ENCODE peak calls at places on chromosomes 11 and 22, in eight cellular contexts. One of them, this sample, is unnamed.

GRCh38 chr22:26429458-26430238 is 588 bp downstream of the ASPHD2 start:
- DNase-seq in A549: no peak
- DNase-seq in HepG2: no peak
- DNase-seq in HCT116: no peak
- DNase-seq in K562: no peak
- DNase-seq in H1: no peak
- DNase-seq in GM12878: no peak
- DNase-seq in IMR-90: no peak
- DNase-seq in this sample: peak; percentile 76

GRCh38 chr11:102010776-102011500 is 36.3 kb upstream of the CFAP300 start:
- DNase-seq in H1: peak; percentile 61
- DNase-seq in GM12878: no peak
- DNase-seq in HepG2: peak; percentile 53
- DNase-seq in HCT116: peak; percentile 73
- DNase-seq in A549: peak; percentile 77
- DNase-seq in K562: peak; percentile 27
- DNase-seq in IMR-90: peak; percentile 82
- DNase-seq in this sample: peak; percentile 17

GRCh38 chr11:95352733-95353346 is 121.8 kb upstream of the SESN3 start:
- DNase-seq in HepG2: no peak
- DNase-seq in HCT116: no peak
- DNase-seq in GM12878: no peak
- DNase-seq in A549: no peak
- DNase-seq in H1: no peak
- DNase-seq in IMR-90: no peak
- DNase-seq in K562: no peak
- DNase-seq in this sample: no peak

GRCh38 chr11:130411223-130411622 is 17.2 kb downstream of the ADAMTS8 start:
- DNase-seq in HCT116: no peak
- DNase-seq in GM12878: no peak
- DNase-seq in H1: no peak
- DNase-seq in IMR-90: no peak
- DNase-seq in K562: no peak
- DNase-seq in A549: no peak
- DNase-seq in HepG2: no peak
- DNase-seq in this sample: no peak

GRCh38 chr11:11510939-11511338 is 110.9 kb downstream of the GALNT18 start:
- DNase-seq in K562: no peak
- DNase-seq in A549: no peak
- DNase-seq in IMR-90: peak; percentile 17
- DNase-seq in GM12878: no peak
- DNase-seq in HepG2: no peak
- DNase-seq in HCT116: no peak
- DNase-seq in H1: no peak
- DNase-seq in this sample: no peak

GRCh38 chr22:41239443-41240128 is 1.1 kb downstream of the CHADL start:
- DNase-seq in K562: no peak
- DNase-seq in HepG2: no peak
- DNase-seq in H1: no peak
- DNase-seq in GM12878: no peak
- DNase-seq in HCT116: no peak
- DNase-seq in IMR-90: no peak
- DNase-seq in A549: no peak
- DNase-seq in this sample: no peak

GRCh38 chr11:110621826-110622225 is 90.4 kb downstream of the ARHGAP20 start:
- DNase-seq in HepG2: no peak
- DNase-seq in A549: no peak
- DNase-seq in GM12878: no peak
- DNase-seq in IMR-90: peak; percentile 78
- DNase-seq in HCT116: no peak
- DNase-seq in H1: no peak
- DNase-seq in K562: no peak
- DNase-seq in this sample: no peak

GRCh38 chr11:75592699-75593098 is 30.6 kb downstream of the SERPINH1 start:
- DNase-seq in HepG2: no peak
- DNase-seq in IMR-90: no peak
- DNase-seq in H1: no peak
- DNase-seq in HCT116: no peak
- DNase-seq in GM12878: no peak
- DNase-seq in A549: no peak
- DNase-seq in K562: no peak
- DNase-seq in this sample: no peak

GRCh38 chr22:17633217-17633997 is 4.9 kb upstream of the ATP6V1E1 start:
- DNase-seq in HCT116: peak; percentile 87
- DNase-seq in A549: peak; percentile 66
- DNase-seq in GM12878: no peak
- DNase-seq in H1: no peak
- DNase-seq in HepG2: peak; percentile 85
- DNase-seq in IMR-90: peak; percentile 92
- DNase-seq in K562: peak; percentile 67
- DNase-seq in this sample: no peak

GRCh38 chr11:97722065-97722464 is 1298.7 kb upstream of the CNTN5 start:
- DNase-seq in K562: no peak
- DNase-seq in HCT116: no peak
- DNase-seq in H1: no peak
- DNase-seq in GM12878: no peak
- DNase-seq in IMR-90: peak; percentile 89
- DNase-seq in A549: peak; percentile 1
- DNase-seq in HepG2: peak; percentile 24
- DNase-seq in this sample: no peak

GRCh38 chr11:59501931-59502330 is 1.4 kb upstream of the OR4D11 start:
- DNase-seq in H1: no peak
- DNase-seq in HepG2: no peak
- DNase-seq in HCT116: no peak
- DNase-seq in K562: no peak
- DNase-seq in A549: no peak
- DNase-seq in GM12878: no peak
- DNase-seq in IMR-90: no peak
- DNase-seq in this sample: no peak

GRCh38 chr11:80388133-80388532 is 947.3 kb upstream of the TENM4 start:
- DNase-seq in IMR-90: no peak
- DNase-seq in A549: no peak
- DNase-seq in H1: no peak
- DNase-seq in GM12878: no peak
- DNase-seq in HepG2: no peak
- DNase-seq in HCT116: no peak
- DNase-seq in K562: no peak
- DNase-seq in this sample: no peak

GRCh38 chr11:35099278-35100018 is 39.5 kb upstream of the CD44 start:
- DNase-seq in A549: no peak
- DNase-seq in HepG2: no peak
- DNase-seq in K562: no peak
- DNase-seq in IMR-90: peak; percentile 69
- DNase-seq in HCT116: no peak
- DNase-seq in GM12878: no peak
- DNase-seq in H1: no peak
- DNase-seq in this sample: no peak

GRCh38 chr11:18698341-18699268 is at the start of gene TMEM86A:
- DNase-seq in A549: peak; percentile 67
- DNase-seq in K562: peak; percentile 93
- DNase-seq in HCT116: peak; percentile 59
- DNase-seq in IMR-90: peak; percentile 60
- DNase-seq in H1: no peak
- DNase-seq in GM12878: no peak
- DNase-seq in HepG2: peak; percentile 70
- DNase-seq in this sample: peak; percentile 99

GRCh38 chr11:35163707-35164496 is 24.9 kb downstream of the CD44 start:
- DNase-seq in HepG2: no peak
- DNase-seq in A549: no peak
- DNase-seq in H1: no peak
- DNase-seq in IMR-90: peak; percentile 31
- DNase-seq in HCT116: no peak
- DNase-seq in GM12878: no peak
- DNase-seq in K562: no peak
- DNase-seq in this sample: no peak

GRCh38 chr11:69609351-69609750 is 31.6 kb upstream of the CCND1 start:
- DNase-seq in A549: no peak
- DNase-seq in K562: no peak
- DNase-seq in IMR-90: peak; percentile 51
- DNase-seq in H1: no peak
- DNase-seq in GM12878: no peak
- DNase-seq in HCT116: no peak
- DNase-seq in HepG2: no peak
- DNase-seq in this sample: no peak

GRCh38 chr22:35521358-35522264 is 19.0 kb upstream of the RASD2 start:
- DNase-seq in HCT116: no peak
- DNase-seq in GM12878: no peak
- DNase-seq in A549: no peak
- DNase-seq in H1: no peak
- DNase-seq in HepG2: no peak
- DNase-seq in IMR-90: no peak
- DNase-seq in K562: peak; percentile 37
- DNase-seq in this sample: no peak

GRCh38 chr11:94885133-94885532 is 88.2 kb downstream of the CWC15 start:
- DNase-seq in H1: no peak
- DNase-seq in GM12878: peak; percentile 31
- DNase-seq in HCT116: no peak
- DNase-seq in K562: no peak
- DNase-seq in A549: no peak
- DNase-seq in IMR-90: no peak
- DNase-seq in HepG2: no peak
- DNase-seq in this sample: no peak

GRCh38 chr22:48442663-48443062 is 1385.0 kb downstream of the BRD1 start:
- DNase-seq in HepG2: no peak
- DNase-seq in K562: no peak
- DNase-seq in H1: no peak
- DNase-seq in HCT116: no peak
- DNase-seq in IMR-90: no peak
- DNase-seq in A549: no peak
- DNase-seq in GM12878: no peak
- DNase-seq in this sample: no peak
- TF ChIP-seq RAD21 in HepG2: no peak
- TF ChIP-seq RAD21 in K562: no peak
- TF ChIP-seq RAD21 in H1: no peak
- TF ChIP-seq RAD21 in HCT116: no peak
- TF ChIP-seq RAD21 in IMR-90: no peak
- TF ChIP-seq RAD21 in A549: no peak
- TF ChIP-seq RAD21 in GM12878: no peak
- TF ChIP-seq RAD21 in this sample: no peak

GRCh38 chr22:29308148-29308790 is 1.8 kb downstream of the GAS2L1 start:
- DNase-seq in GM12878: no peak
- DNase-seq in A549: no peak
- DNase-seq in H1: no peak
- DNase-seq in HepG2: no peak
- DNase-seq in HCT116: no peak
- DNase-seq in K562: no peak
- DNase-seq in IMR-90: no peak
- DNase-seq in this sample: peak; percentile 24

GRCh38 chr22:29308791-29309262 is 2.4 kb downstream of the GAS2L1 start:
- DNase-seq in A549: no peak
- DNase-seq in HepG2: no peak
- DNase-seq in GM12878: no peak
- DNase-seq in H1: no peak
- DNase-seq in IMR-90: peak; percentile 65
- DNase-seq in K562: no peak
- DNase-seq in HCT116: no peak
- DNase-seq in this sample: peak; percentile 39

GRCh38 chr22:29310065-29310862 is 3.8 kb downstream of the GAS2L1 start:
- DNase-seq in HepG2: no peak
- DNase-seq in H1: no peak
- DNase-seq in K562: no peak
- DNase-seq in GM12878: no peak
- DNase-seq in HCT116: no peak
- DNase-seq in A549: no peak
- DNase-seq in IMR-90: no peak
- DNase-seq in this sample: no peak

GRCh38 chr22:29310863-29311339 is 4.5 kb downstream of the GAS2L1 start:
- DNase-seq in HepG2: peak; percentile 73
- DNase-seq in GM12878: no peak
- DNase-seq in IMR-90: peak; percentile 96
- DNase-seq in A549: peak; percentile 88
- DNase-seq in H1: no peak
- DNase-seq in K562: peak; percentile 89
- DNase-seq in HCT116: peak; percentile 75
- DNase-seq in this sample: peak; percentile 86

DNA sequence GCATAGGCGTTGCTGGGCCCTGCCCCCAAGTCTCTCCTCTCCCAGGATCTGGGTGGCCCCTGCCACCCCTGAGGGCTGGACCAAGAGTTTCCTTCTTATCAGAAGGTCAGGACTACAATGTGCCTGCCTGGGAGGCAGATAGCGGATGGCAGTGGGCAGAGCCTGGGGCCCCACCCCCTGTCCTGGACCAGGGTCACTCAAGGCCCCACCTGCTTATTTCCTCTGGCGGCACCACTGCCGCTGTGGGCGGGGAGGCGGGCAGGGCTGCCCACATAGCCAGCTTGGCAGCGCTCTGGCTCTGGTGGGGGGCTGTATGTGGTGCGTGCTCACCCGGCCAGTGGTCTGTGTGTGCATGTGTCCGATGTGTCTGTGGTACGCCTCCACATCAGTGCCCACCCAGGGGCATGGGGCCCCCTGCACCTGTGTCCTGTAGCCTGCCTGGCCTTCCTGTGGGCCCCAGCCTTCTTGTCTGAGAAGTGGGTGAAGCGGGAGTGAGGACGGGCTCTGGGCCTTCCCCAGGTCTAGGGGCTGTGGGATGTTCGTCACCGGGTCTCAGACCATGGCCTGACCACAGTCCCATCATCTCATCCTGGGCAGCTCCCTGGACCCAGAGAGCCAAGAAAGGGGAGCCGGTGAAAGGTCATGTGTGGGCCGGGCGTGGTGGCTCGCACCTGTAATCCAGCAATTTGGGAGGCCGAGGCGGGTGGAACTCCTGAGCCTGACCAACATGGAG is 3.0 kb downstream of the GAS2L1 start:
- DNase-seq in IMR-90: no peak
- DNase-seq in HepG2: no peak
- DNase-seq in H1: no peak
- DNase-seq in GM12878: no peak
- DNase-seq in K562: peak; percentile 32
- DNase-seq in HCT116: no peak
- DNase-seq in A549: no peak
- DNase-seq in this sample: peak; percentile 66
- TF ChIP-seq RAD21 in IMR-90: no peak
- TF ChIP-seq RAD21 in HepG2: no peak
- TF ChIP-seq RAD21 in H1: no peak
- TF ChIP-seq RAD21 in GM12878: no peak
- TF ChIP-seq RAD21 in K562: no peak
- TF ChIP-seq RAD21 in HCT116: no peak
- TF ChIP-seq RAD21 in A549: no peak
- TF ChIP-seq RAD21 in this sample: no peak

GRCh38 chr22:20803696-20804324 is 29.9 kb downstream of the SERPIND1 start:
- DNase-seq in A549: peak; percentile 39
- DNase-seq in GM12878: no peak
- DNase-seq in HepG2: peak; percentile 40
- DNase-seq in IMR-90: peak; percentile 44
- DNase-seq in HCT116: peak; percentile 3
- DNase-seq in K562: peak; percentile 84
- DNase-seq in H1: peak; percentile 29
- DNase-seq in this sample: peak; percentile 71
- TF ChIP-seq RAD21 in A549: peak; percentile 64
- TF ChIP-seq RAD21 in GM12878: peak; percentile 51
- TF ChIP-seq RAD21 in HepG2: peak; percentile 80
- TF ChIP-seq RAD21 in IMR-90: peak; percentile 71
- TF ChIP-seq RAD21 in HCT116: peak; percentile 69
- TF ChIP-seq RAD21 in K562: peak; percentile 99
- TF ChIP-seq RAD21 in H1: peak; percentile 92
- TF ChIP-seq RAD21 in this sample: peak; percentile 81

DNA sequence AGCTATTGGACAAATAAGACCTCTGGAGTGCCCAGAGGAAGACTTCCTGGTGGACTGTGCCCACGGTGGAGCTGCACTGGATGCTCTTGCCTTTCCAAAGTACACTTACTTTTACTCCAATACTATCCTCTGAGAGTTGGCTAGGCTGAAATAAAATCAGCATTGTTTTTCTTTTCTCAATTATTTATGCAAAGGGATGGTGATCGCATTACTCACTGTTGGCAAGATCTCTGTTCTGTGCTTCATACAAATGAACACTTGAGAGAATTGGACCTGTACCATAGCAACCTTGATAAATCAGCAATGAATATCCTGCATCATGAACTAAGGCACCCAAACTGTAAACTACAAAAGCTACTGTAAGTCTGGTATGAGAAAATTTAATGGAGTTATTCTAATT is 26.2 kb downstream of the NLRP14 start:
- DNase-seq in A549: no peak
- DNase-seq in HepG2: no peak
- DNase-seq in K562: no peak
- DNase-seq in GM12878: no peak
- DNase-seq in H1: no peak
- DNase-seq in HCT116: no peak
- DNase-seq in IMR-90: peak; percentile 84
- DNase-seq in this sample: no peak
- TF ChIP-seq RAD21 in A549: no peak
- TF ChIP-seq RAD21 in HepG2: no peak
- TF ChIP-seq RAD21 in K562: no peak
- TF ChIP-seq RAD21 in GM12878: no peak
- TF ChIP-seq RAD21 in H1: no peak
- TF ChIP-seq RAD21 in HCT116: no peak
- TF ChIP-seq RAD21 in IMR-90: no peak
- TF ChIP-seq RAD21 in this sample: no peak

This sample was measured in SK-N-SH.